ENCODE peak calls at places on chromosome 13, in nine cellular contexts. G is upper lobe of right lung; T is naive thymus-derived CD4-positive, alpha-beta T cell; C is CD8-positive, alpha-beta T cell; W is stomach; P is sigmoid colon; J is MM.1S; B is GM23338; A is psoas muscle. U is an unnamed sample. For H3K4me1, the result is how much of the 10 kb centered on the place peaks cover.

GRCh38 chr13:27012482-27013197 is 159.0 kb downstream of the USP12 start:
- DNase-seq in A (no peak), B (no peak), W (no peak), C (no peak), J (no peak), T (no peak), G (no peak), P (no peak), U (peak)

GRCh38 chr13:102311901-102312300 is 89.9 kb downstream of the FGF14 start:
- DNase-seq in W (no peak), T (no peak), G (no peak), A (no peak), J (peak), C (no peak), P (no peak), B (no peak), U (no peak)

GRCh38 chr13:85148009-85148408 is 651.2 kb downstream of the SLITRK6 start:
- DNase-seq in C (no peak), W (no peak), G (no peak), J (no peak), A (no peak), B (peak), T (no peak), P (no peak), U (no peak)

GRCh38 chr13:44690376-44690775 is 114.2 kb upstream of the TSC22D1 start:
- DNase-seq in A (no peak), G (no peak), P (no peak), C (no peak), T (no peak), J (no peak), B (no peak), W (no peak), U (no peak)

GRCh38 chr13:84940167-84940566 is 859.1 kb downstream of the SLITRK6 start:
- DNase-seq in C (no peak), J (no peak), G (no peak), T (no peak), B (no peak), A (no peak), P (no peak), W (no peak), U (no peak)

GRCh38 chr13:70817571-70817970 is 709.3 kb upstream of the KLHL1 start:
- DNase-seq in G (no peak), P (no peak), W (no peak), A (no peak), B (no peak), J (no peak), T (no peak), C (no peak), U (no peak)

GRCh38 chr13:79675931-79676658 is 195.1 kb downstream of the NDFIP2 start:
- DNase-seq in P (no peak), T (no peak), B (no peak), G (no peak), J (no peak), W (no peak), A (no peak), C (no peak), U (no peak)

GRCh38 chr13:43368003-43368402 is 344.6 kb downstream of the DNAJC15 start:
- DNase-seq in G (no peak), J (peak), P (no peak), W (no peak), B (no peak), C (no peak), A (no peak), T (no peak), U (no peak)

GRCh38 chr13:37179646-37180045 is 74.2 kb upstream of the CSNK1A1L start:
- DNase-seq in G (no peak), T (no peak), B (no peak), P (no peak), W (no peak), A (no peak), J (no peak), C (no peak), U (no peak)

GRCh38 chr13:111249637-111250360 is 70.6 kb upstream of the TEX29 start:
- DNase-seq in W (no peak), B (no peak), J (no peak), A (no peak), T (no peak), P (no peak), C (no peak), G (no peak), U (no peak)

GRCh38 chr13:80473695-80474094 is 132.8 kb upstream of the SPRY2 start:
- DNase-seq in B (no peak), P (no peak), T (no peak), G (no peak), W (no peak), C (no peak), A (no peak), J (no peak), U (peak)

GRCh38 chr13:110070511-110071120 is 236.3 kb downstream of the COL4A1 start:
- DNase-seq in T (no peak), G (no peak), C (no peak), B (no peak), W (no peak), P (no peak), A (no peak), J (no peak), U (no peak)

GRCh38 chr13:27339299-27339698 is 68.7 kb downstream of the RASL11A start:
- DNase-seq in J (peak), C (peak), B (peak), G (no peak), P (no peak), A (no peak), T (no peak), W (peak), U (no peak)

GRCh38 chr13:29429496-29429895 is 166.0 kb downstream of the SLC7A1 start:
- DNase-seq in B (no peak), W (no peak), T (no peak), P (no peak), C (no peak), G (no peak), J (no peak), A (no peak), U (no peak)

GRCh38 chr13:46267166-46267565 is 55.4 kb downstream of the LRRC63 start:
- DNase-seq in B (no peak), P (no peak), W (no peak), G (no peak), J (no peak), A (no peak), C (no peak), T (no peak), U (no peak)

GRCh38 chr13:113528798-113529180 is 38.3 kb upstream of the DCUN1D2 start:
- DNase-seq in A (no peak), B (no peak), P (peak), T (no peak), C (no peak), W (no peak), G (no peak), J (no peak), U (no peak)

GRCh38 chr13:93226623-93227279 is at the start of gene GPC6:
- DNase-seq in A (no peak), W (no peak), G (no peak), C (no peak), J (peak), B (peak), P (peak), T (no peak), U (peak)

GRCh38 chr13:46603165-46603603 is 50.2 kb downstream of the LRCH1 start:
- DNase-seq in P (no peak), T (no peak), J (no peak), A (no peak), B (peak), C (no peak), G (no peak), W (no peak), U (no peak)

GRCh38 chr13:112175162-112176075 is 108.5 kb downstream of the SOX1 start:
- DNase-seq in G (no peak), W (no peak), J (peak), P (no peak), C (no peak), T (no peak), B (no peak), A (no peak), U (no peak)

GRCh38 chr13:92967923-92968322 is 258.7 kb upstream of the GPC6 start:
- DNase-seq in B (peak), G (no peak), T (no peak), W (no peak), A (no peak), P (no peak), J (peak), C (no peak), U (no peak)

GRCh38 chr13:60788156-60788829 is 391.3 kb downstream of the TDRD3 start:
- DNase-seq in C (no peak), J (no peak), A (peak), T (no peak), B (no peak), P (no peak), G (no peak), W (no peak), U (no peak)

GRCh38 chr13:19957320-19958118 is 1.0 kb upstream of the ZMYM2 start:
- DNase-seq in P (peak), J (peak), G (peak), C (peak), W (peak), A (peak), T (peak), B (peak), U (peak)

GRCh38 chr13:86725105-86725504 is 925.9 kb upstream of the SLITRK6 start:
- DNase-seq in W (no peak), C (no peak), T (no peak), A (no peak), B (peak), J (no peak), G (no peak), P (no peak), U (no peak)

GRCh38 chr13:73168226-73168992 is 109.6 kb downstream of the KLF5 start:
- DNase-seq in A (no peak), B (no peak), W (no peak), J (no peak), P (no peak), G (no peak), T (no peak), C (no peak), U (no peak)

GRCh38 chr13:100526299-100527030 is 62.1 kb downstream of the GGACT start:
- DNase-seq in J (no peak), A (no peak), C (no peak), B (peak), T (no peak), G (no peak), P (peak), W (no peak), U (no peak)

DNA sequence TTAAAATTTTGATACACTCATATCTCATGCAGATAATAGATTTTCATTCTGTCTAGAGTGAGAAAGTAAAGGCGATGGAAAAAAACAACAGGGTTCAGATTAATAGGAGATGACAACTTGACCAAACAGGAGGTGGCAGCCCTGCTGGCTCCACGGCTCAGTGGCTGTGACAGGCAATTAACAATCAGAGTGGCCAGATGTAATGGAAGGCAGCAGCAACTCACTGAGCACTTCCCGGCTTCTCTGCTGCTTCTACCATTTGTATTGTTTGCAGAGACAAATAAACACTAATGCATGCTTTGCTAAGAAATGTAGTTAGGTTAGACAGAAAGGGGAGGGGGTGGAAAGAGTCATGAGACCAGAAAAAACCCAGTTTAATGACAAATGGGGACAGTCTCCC is 473.0 kb upstream of the SLC10A2 start:
- DNase-seq in P (no peak), A (no peak), B (peak), J (no peak), C (no peak), G (peak), W (no peak), T (no peak), U (no peak)
- H3K27ac ChIP-seq in P (no peak), A (no peak), B (no peak), J (no peak), C (no peak), G (no peak), W (no peak), T (no peak), U (no peak)

DNA sequence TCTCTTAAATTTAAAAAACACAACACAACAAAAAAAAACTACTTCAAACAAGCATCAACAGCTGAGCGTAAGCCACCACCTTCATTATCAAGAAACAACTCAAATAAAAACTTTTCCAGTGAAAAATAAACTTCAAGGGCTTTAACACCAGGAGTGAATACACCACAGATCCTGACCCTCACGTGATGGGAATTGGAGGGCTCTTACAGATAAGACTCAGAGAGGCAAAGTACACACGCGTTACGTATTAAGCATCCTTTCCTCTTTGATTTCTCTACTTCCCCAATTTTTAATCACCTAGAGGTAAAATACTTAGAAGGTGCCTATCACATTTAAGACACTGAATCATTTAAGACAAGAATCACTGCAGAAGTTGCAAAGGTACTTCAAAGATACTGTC is 588 bp upstream of the STARD13 start:
- DNase-seq in W (no peak), P (no peak), T (no peak), B (peak), G (no peak), A (no peak), C (no peak), J (peak), U (no peak)
- H3K4me1 ChIP-seq in W (half or more), P (under half), T (under half), B (under half), G (under half), A (under half), C (under half), J (under half), U (under half)

GRCh38 chr13:75656590-75656989 is 20.5 kb downstream of the LMO7 start:
- DNase-seq in B (no peak), P (no peak), W (no peak), G (no peak), C (no peak), J (no peak), T (no peak), A (no peak), U (no peak)
- H3K27ac ChIP-seq in B (no peak), P (no peak), W (no peak), G (no peak), C (no peak), J (no peak), T (no peak), A (no peak), U (no peak)

DNA sequence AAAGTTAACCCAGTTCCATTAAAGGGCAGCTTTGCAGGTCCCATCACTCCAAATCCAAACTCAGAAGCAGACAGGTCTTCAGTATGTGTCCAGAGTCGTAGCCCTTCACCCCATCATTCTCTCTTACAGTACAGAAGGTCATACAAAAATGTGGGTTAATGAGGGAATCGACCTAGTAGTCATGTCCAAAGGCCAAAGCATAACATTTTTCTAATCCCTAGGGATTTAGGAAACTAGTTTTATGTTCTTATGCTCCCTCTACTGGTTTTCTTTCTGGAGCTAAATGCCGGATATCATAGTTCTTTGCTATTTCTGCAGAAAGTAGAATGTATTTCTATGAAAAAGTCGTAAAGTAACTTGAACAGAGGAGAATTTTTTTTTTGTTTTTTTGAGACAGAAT is 72.2 kb downstream of the DHRS12 start:
- DNase-seq in P (no peak), W (no peak), G (no peak), J (no peak), C (no peak), B (no peak), A (no peak), T (no peak), U (no peak)
- H3K4me1 ChIP-seq in P (under half), W (under half), G (under half), J (under half), C (under half), B (under half), A (under half), T (under half), U (under half)

GRCh38 chr13:96900992-96901391 is 93.3 kb downstream of the OXGR1 start:
- DNase-seq in B (peak), G (no peak), T (no peak), P (no peak), W (no peak), C (no peak), J (no peak), A (no peak), U (no peak)

GRCh38 chr13:96903085-96903484 is 91.2 kb downstream of the OXGR1 start:
- DNase-seq in G (no peak), T (no peak), P (no peak), B (no peak), J (no peak), A (no peak), W (no peak), C (no peak), U (no peak)

GRCh38 chr13:96898855-96899254 is 95.4 kb downstream of the OXGR1 start:
- DNase-seq in T (no peak), G (no peak), C (no peak), A (no peak), J (no peak), B (peak), P (no peak), W (no peak), U (no peak)

GRCh38 chr13:96899946-96900345 is 94.3 kb downstream of the OXGR1 start:
- DNase-seq in C (no peak), G (no peak), P (no peak), W (no peak), T (no peak), J (no peak), A (no peak), B (no peak), U (no peak)

DNA sequence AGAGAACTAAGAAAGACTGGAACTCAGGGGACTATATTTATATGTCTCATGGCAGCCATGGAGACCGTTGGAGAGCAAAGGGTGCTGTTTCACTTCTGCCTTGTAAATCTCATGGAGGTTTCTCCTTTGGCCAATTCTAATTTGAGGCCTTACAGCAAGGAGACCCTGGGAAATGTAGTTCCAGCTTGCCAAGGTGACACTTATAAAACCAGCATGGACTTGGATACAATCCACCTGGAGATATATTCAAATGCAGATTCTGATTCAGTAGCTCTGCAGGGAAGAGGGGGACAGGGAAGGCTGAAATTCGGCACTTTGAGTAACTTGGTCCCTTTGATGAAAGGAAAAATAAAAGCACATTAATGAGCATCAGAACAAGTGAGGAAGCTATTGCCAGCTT is 90.0 kb downstream of the OXGR1 start:
- DNase-seq in J (no peak), T (no peak), B (peak), W (no peak), P (no peak), A (no peak), G (no peak), C (no peak), U (no peak)
- H3K27ac ChIP-seq in J (no peak), T (no peak), B (no peak), W (no peak), P (no peak), A (no peak), G (no peak), C (no peak), U (no peak)

GRCh38 chr13:33191425-33192221 is 93.9 kb downstream of the STARD13 start:
- DNase-seq in C (no peak), B (no peak), T (no peak), P (no peak), G (no peak), W (no peak), J (no peak), A (no peak), U (no peak)
- H3K4me1 ChIP-seq in C (under half), B (under half), T (under half), P (half or more), G (under half), W (half or more), J (under half), A (under half), U (under half)

DNA sequence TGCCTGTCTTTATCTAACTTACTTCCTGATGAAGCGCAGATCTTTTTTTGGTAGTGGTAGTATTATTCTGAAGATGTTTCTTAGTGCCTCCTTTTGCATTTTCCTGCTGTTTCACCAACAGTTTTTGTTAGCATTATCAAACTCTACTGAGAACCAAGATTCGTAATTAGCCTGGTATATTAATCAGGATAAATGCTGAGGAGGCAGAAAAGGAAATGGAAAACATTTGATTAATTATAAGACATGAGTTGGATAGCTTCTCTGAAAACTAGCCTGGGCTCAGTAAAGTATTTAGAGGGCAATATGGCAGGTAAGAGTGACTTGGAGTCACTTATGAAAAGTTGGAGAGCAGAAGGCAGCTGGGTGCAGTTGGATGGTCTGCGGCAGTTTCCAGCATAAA is 7.1 kb upstream of the TNFRSF19 start:
- DNase-seq in B (no peak), A (no peak), G (no peak), T (no peak), C (no peak), W (no peak), J (no peak), P (no peak), U (no peak)
- H3K27ac ChIP-seq in B (no peak), A (no peak), G (no peak), T (no peak), C (no peak), W (no peak), J (no peak), P (no peak), U (no peak)

GRCh38 chr13:51422484-51422883 is 30.4 kb downstream of the INTS6 start:
- DNase-seq in A (no peak), G (no peak), P (no peak), T (no peak), W (no peak), J (no peak), C (no peak), B (no peak), U (no peak)
- H3K4me1 ChIP-seq in A (under half), G (under half), P (under half), T (under half), W (half or more), J (under half), C (half or more), B (half or more), U (under half)

DNA sequence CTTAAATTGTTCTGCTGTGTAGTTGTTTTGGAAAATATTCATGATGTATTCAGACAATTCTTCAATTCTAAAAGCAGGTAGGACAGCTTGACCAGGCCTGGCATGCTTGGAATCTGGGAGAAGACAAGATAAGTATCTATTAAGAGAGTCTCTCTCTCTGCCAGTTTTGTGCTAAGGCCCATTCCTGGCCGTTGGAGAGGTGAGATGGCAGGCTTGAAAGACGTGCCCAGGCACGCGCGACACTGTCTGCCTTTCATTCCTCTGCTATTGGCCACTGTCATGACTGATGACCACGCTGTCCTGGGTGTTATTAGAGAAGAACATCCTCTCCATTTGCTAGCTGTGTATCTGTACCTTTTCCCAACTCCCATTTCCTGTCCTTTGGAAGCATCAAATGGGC is 90.3 kb downstream of the LHFPL6 start:
- DNase-seq in T (no peak), B (no peak), G (no peak), J (no peak), C (no peak), W (no peak), P (no peak), A (no peak), U (no peak)
- H3K27ac ChIP-seq in T (no peak), B (no peak), G (no peak), J (no peak), C (no peak), W (no peak), P (no peak), A (no peak), U (no peak)

U was measured in upper lobe of left lung.